ENCODE peak calls at places on chromosome 22, in ten cellular contexts. P is colonic mucosa, J is Peyer's patch, S is psoas muscle, B is AG09309, A is fibroblast of lung, H is HCT116, E is fibroblast of pulmonary artery, Y is cardiac muscle cell, R is left ventricle myocardium inferior. F is an unnamed sample.

GRCh38 chr22:19086944-19087343 is 35.3 kb downstream of the DGCR2 start:
- DNase-seq in H (no peak), A (peak; percentile 46), J (peak; percentile 11), R (no peak), B (no peak), S (no peak), Y (peak; percentile 44), E (peak; percentile 44), P (no peak), F (no peak)

GRCh38 chr22:21926728-21927127 is 25.9 kb downstream of the PPM1F start:
- DNase-seq in H (no peak), Y (no peak), P (no peak), S (no peak), J (no peak), E (no peak), B (no peak), A (no peak), R (no peak), F (no peak)

GRCh38 chr22:47237890-47238480 is 475.5 kb downstream of the TBC1D22A start:
- DNase-seq in J (no peak), A (no peak), R (no peak), H (no peak), B (no peak), E (no peak), P (no peak), S (no peak), Y (no peak), F (no peak)

GRCh38 chr22:48869788-48870187 is 957.9 kb downstream of the BRD1 start:
- DNase-seq in R (no peak), P (no peak), S (no peak), E (no peak), A (no peak), B (no peak), H (no peak), Y (no peak), J (no peak), F (no peak)

GRCh38 chr22:22761963-22762772 is 117.8 kb downstream of the GGTLC2 start:
- DNase-seq in Y (no peak), E (no peak), B (no peak), J (no peak), H (no peak), R (no peak), P (no peak), S (no peak), A (no peak), F (no peak)

GRCh38 chr22:37842015-37842793 is 1.9 kb downstream of the ANKRD54 start:
- DNase-seq in E (no peak), S (no peak), R (no peak), J (no peak), B (no peak), P (peak; percentile 54), H (no peak), Y (no peak), A (no peak), F (no peak)

GRCh38 chr22:20036535-20037392 is 15.9 kb downstream of the TANGO2 start:
- DNase-seq in R (no peak), P (no peak), E (no peak), Y (no peak), H (no peak), A (no peak), S (no peak), B (no peak), J (no peak), F (no peak)

GRCh38 chr22:35863432-35863831 is 145.8 kb downstream of the APOL5 start:
- DNase-seq in J (no peak), Y (no peak), H (no peak), R (no peak), P (no peak), S (no peak), E (no peak), B (no peak), A (no peak), F (no peak)

GRCh38 chr22:50439314-50440250 is 35.3 kb downstream of the SBF1 start:
- DNase-seq in H (no peak), E (no peak), A (no peak), Y (no peak), R (no peak), B (no peak), J (no peak), S (peak; percentile 13), P (no peak), F (no peak)

GRCh38 chr22:46110215-46110614 is 40.1 kb upstream of the PPARA start:
- DNase-seq in S (no peak), B (no peak), E (no peak), J (no peak), H (no peak), P (no peak), A (peak; percentile 49), Y (no peak), R (no peak), F (no peak)

GRCh38 chr22:33835196-33835788 is 85.0 kb downstream of the LARGE1 start:
- DNase-seq in A (no peak), B (no peak), H (no peak), P (peak; percentile 39), S (no peak), E (no peak), J (no peak), R (no peak), Y (no peak), F (no peak)

GRCh38 chr22:33922268-33922667 is 2.0 kb upstream of the LARGE1 start:
- DNase-seq in E (peak; percentile 29), Y (peak; percentile 40), J (peak; percentile 29), H (no peak), R (peak; percentile 25), P (peak; percentile 53), A (peak; percentile 32), B (no peak), S (peak; percentile 19), F (no peak)

GRCh38 chr22:50220603-50221409 is 20.0 kb downstream of the SELENOO start:
- DNase-seq in J (no peak), A (no peak), P (no peak), B (no peak), S (no peak), R (no peak), Y (no peak), H (no peak), E (no peak), F (no peak)

DNA sequence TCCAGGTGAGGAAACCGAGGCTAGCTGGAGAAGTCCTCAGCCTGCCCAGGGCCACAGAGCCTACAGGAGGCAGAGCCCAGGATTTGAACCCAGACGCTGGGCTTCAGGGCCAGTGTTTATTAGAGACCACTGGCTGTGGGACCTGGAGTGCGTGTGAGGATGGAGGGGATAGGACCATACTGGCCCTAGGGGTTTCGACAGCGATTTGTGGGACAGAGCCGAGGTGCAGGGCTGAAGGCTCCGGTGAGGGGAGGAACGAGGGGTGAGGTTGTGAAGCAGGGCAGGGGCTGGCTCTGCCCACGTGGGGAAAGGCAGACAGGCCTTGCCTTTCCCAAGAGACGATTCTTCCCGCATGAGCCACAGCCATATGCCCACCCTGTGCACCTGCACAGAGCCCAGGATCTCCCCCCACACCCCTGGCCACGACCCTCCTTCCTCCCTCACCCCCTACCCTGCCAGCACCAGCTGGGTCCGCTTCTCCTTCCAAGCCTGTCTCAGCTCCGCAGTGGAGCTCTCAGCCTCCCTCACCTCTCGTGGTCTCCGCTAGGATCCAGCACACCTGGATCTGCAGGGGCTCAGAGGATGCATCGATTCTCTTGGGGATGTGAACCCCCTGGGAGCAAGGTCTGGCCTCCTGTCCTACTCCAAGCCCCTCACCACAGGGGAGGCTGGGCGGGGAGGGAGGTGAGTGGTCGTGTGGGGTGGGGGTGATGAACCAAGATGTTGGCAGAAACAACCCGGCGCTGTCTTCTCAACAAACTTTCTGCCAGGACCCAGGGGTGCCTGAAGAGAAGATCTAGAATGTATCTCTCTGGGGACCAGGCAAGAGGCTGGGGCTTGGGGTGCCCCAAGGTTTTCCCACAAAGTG is 58.4 kb downstream of the RTL6 start:
- DNase-seq in A (no peak), Y (no peak), P (no peak), H (no peak), J (no peak), E (no peak), R (no peak), B (no peak), S (no peak), F (no peak)
- H3K4me3 ChIP-seq in A (no peak overlapping the region), Y (no peak overlapping the region), P (no peak overlapping the region), H (no peak overlapping the region), J (no peak overlapping the region), E (no peak overlapping the region), R (no peak overlapping the region), B (no peak overlapping the region), S (no peak overlapping the region), F (no peak overlapping the region)

GRCh38 chr22:31806751-31807150 is 52.9 kb downstream of the DEPDC5 start:
- DNase-seq in R (no peak), A (no peak), H (no peak), B (no peak), E (no peak), P (no peak), Y (no peak), S (no peak), J (no peak), F (no peak)
- TF ChIP-seq CTCF in R (no peak), A (no peak), H (no peak), B (no peak), E (no peak), P (no peak), Y (no peak), S (no peak), J (no peak), F (no peak)

DNA sequence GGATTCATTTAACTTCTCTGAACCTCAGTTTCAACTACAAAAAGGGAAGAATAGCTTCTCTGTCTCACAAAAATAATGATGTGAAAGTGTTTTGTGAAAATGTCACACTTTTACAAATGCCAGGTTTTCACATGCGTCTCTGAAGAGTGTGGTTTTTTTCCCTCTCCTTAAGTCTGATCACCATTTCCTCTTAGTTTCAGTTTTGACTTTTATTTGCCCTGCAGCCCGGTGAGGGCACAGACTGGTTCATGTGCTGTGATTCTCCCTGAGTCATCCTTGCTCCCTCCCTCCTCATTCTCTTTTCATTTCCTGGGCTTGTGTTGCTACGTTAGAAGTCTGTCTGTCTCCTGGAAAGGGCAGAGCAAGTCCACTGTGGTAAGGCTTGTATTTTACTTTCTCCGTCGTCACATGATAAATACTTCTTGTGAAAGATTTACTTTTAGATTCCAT is 67.8 kb downstream of the BID start:
- DNase-seq in R (no peak), J (no peak), S (no peak), A (peak; percentile 93), B (peak; percentile 86), P (peak; percentile 64), Y (peak; percentile 90), E (peak; percentile 94), H (peak; percentile 54), F (peak; percentile 79)
- H3K4me3 ChIP-seq in R (peak overlapping the region; percentile 52), J (no peak overlapping the region), S (peak overlapping the region; percentile 22), A (peak overlapping the region; percentile 44), B (no peak overlapping the region), P (peak overlapping the region; percentile 1), Y (no peak overlapping the region), E (peak overlapping the region; percentile 50), H (peak overlapping the region; percentile 45), F (peak overlapping the region; percentile 52)

DNA sequence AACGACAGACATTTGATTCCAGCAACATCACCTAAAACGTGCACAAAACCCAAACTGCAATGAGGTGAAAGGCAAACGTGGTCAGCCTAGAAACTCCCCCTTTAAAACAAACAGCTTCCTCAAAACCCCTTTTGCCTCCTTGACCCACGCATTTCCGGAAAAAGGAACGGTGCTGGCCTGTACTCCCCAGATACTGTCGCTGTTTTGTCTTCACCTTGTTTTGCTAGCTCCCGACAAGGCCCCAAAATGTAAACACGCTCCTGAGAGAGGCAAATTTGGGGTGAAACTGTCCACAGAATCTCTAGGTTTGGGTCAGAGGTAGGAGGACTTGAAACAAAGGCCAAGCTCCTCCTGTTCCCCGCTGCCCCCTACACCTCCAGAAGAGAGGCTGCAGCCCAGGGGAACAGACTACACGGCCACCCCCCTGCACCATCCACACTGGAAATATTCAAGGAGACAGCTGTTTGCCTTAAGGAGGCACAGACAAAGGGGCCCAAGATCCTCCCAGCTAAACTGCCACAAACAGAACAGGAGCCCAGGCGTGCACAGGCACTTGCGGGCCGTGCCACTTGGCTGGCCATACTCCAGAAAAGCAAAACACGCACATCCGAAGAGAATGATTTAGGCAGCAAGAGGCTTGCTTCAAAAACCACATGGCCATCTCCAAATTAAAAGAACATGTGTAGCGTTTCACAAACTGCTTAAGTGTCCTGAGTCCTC is 160.6 kb upstream of the GRK3 start:
- DNase-seq in A (peak; percentile 59), S (no peak), J (no peak), P (peak; percentile 47), H (no peak), R (no peak), E (peak; percentile 32), Y (no peak), B (peak; percentile 31), F (no peak)
- TF ChIP-seq CTCF in A (peak; percentile 1), S (no peak), J (no peak), P (no peak), H (peak; percentile 13), R (no peak), E (no peak), Y (no peak), B (no peak), F (no peak)